ENCODE peak calls at places on chromosomes 3 and 15, in four cellular contexts. P is Peyer's patch, I is omental fat pad, K is HFF-Myc. Q is an unnamed sample.

GRCh38 chr3:16975083-16975482 is 90.3 kb downstream of the PLCL2 start:
- DNase-seq in P (no peak), I (no peak), K (no peak), Q (no peak)

GRCh38 chr3:57518276-57518914 is 25.7 kb downstream of the DNAH12 start:
- DNase-seq in P (no peak), I (no peak), K (no peak), Q (no peak)

GRCh38 chr3:39302178-39302577 is 22.3 kb upstream of the CX3CR1 start:
- DNase-seq in P (no peak), I (no peak), K (no peak), Q (no peak)

GRCh38 chr3:49723301-49723630 is 485 bp downstream of the GMPPB start:
- DNase-seq in P (peak), I (no peak), K (no peak), Q (peak)

GRCh38 chr3:177468816-177469590 is 271.7 kb upstream of the TBL1XR1 start:
- DNase-seq in P (no peak), I (no peak), K (no peak), Q (no peak)

GRCh38 chr3:110296885-110297284 is 774.7 kb upstream of the NECTIN3 start:
- DNase-seq in P (no peak), I (no peak), K (no peak), Q (no peak)

GRCh38 chr15:98860647-98861041 is 146.9 kb downstream of the PGPEP1L start:
- DNase-seq in P (no peak), I (no peak), K (no peak), Q (no peak)

GRCh38 chr3:12231481-12231880 is 57.4 kb upstream of the PPARG start:
- DNase-seq in P (no peak), I (no peak), K (no peak), Q (no peak)

GRCh38 chr15:35630985-35631384 is 85.0 kb upstream of the DPH6 start:
- DNase-seq in P (no peak), I (no peak), K (no peak), Q (no peak)

GRCh38 chr3:43629741-43630140 is 7.9 kb upstream of the ANO10 start:
- DNase-seq in P (no peak), I (no peak), K (no peak), Q (no peak)

GRCh38 chr3:45153658-45154437 is 7.7 kb upstream of the CDCP1 start:
- DNase-seq in P (no peak), I (no peak), K (no peak), Q (no peak)

GRCh38 chr3:27253831-27254230 is 115.4 kb downstream of the NEK10 start:
- DNase-seq in P (peak), I (no peak), K (peak), Q (peak)

GRCh38 chr3:111913163-111913763 is 54.2 kb downstream of the PHLDB2 start:
- DNase-seq in P (no peak), I (no peak), K (no peak), Q (peak)

GRCh38 chr3:127064391-127065137 is 81.6 kb downstream of the PLXNA1 start:
- DNase-seq in P (peak), I (no peak), K (peak), Q (no peak)

GRCh38 chr3:67077656-67078055 is 79.5 kb downstream of the KBTBD8 start:
- DNase-seq in P (no peak), I (no peak), K (no peak), Q (no peak)

GRCh38 chr3:45682311-45682710 is 6.9 kb upstream of the SACM1L start:
- DNase-seq in P (no peak), I (no peak), K (no peak), Q (no peak)

GRCh38 chr15:43253431-43254403 is 13.0 kb downstream of the TGM5 start:
- DNase-seq in P (no peak), I (no peak), K (no peak), Q (no peak)

GRCh38 chr15:40959331-40960141 is 6.3 kb downstream of the CHAC1 start:
- DNase-seq in P (peak), I (no peak), K (no peak), Q (peak)

GRCh38 chr3:35932995-35933394 is 293.7 kb downstream of the ARPP21 start:
- DNase-seq in P (no peak), I (no peak), K (peak), Q (no peak)

GRCh38 chr15:69996842-69997478 is 100.8 kb downstream of the TLE3 start:
- DNase-seq in P (peak), I (no peak), K (no peak), Q (no peak)

GRCh38 chr3:123296836-123297626 is 95.3 kb downstream of the SEC22A start:
- DNase-seq in P (peak), I (no peak), K (no peak), Q (no peak)

GRCh38 chr3:109122690-109123089 is 4.8 kb upstream of the MORC1 start:
- DNase-seq in P (no peak), I (no peak), K (no peak), Q (no peak)

GRCh38 chr3:36372534-36372935 is 7.8 kb upstream of the STAC start:
- DNase-seq in P (no peak), I (no peak), K (no peak), Q (no peak)

GRCh38 chr15:51917493-51917892 is 54.1 kb downstream of the LEO1 start:
- DNase-seq in P (no peak), I (no peak), K (no peak), Q (peak)

GRCh38 chr15:38670142-38671002 is 105.8 kb upstream of the RASGRP1 start:
- DNase-seq in P (no peak), I (no peak), K (no peak), Q (no peak)

GRCh38 chr15:46091860-46092450 is 457.1 kb downstream of the SQOR start:
- DNase-seq in P (no peak), I (no peak), K (peak), Q (peak)